ENCODE peak calls at places on chromosomes 7 and 10, in nine cellular contexts. Q is NB4, M is astrocyte of the spinal cord, Z is brain microvascular endothelial cell, N is stomach, G is left ventricle myocardium inferior, I is neuronal stem cell, B is choroid plexus epithelial cell, D is LNCaP clone FGC. K is an unnamed sample.

GRCh38 chr7:82164813-82165212 is 278.8 kb downstream of the CACNA2D1 start:
- DNase-seq in Q (no peak), M (peak), Z (peak), N (no peak), G (no peak), I (no peak), B (peak), D (no peak), K (peak)

GRCh38 chr7:23380961-23381360 is 81.8 kb downstream of the MALSU1 start:
- DNase-seq in Q (no peak), M (no peak), Z (no peak), N (no peak), G (no peak), I (no peak), B (peak), D (no peak), K (no peak)

GRCh38 chr10:35848412-35848811 is 206.3 kb upstream of the FZD8 start:
- DNase-seq in Q (no peak), M (no peak), Z (no peak), N (no peak), G (no peak), I (no peak), B (no peak), D (no peak), K (no peak)

GRCh38 chr10:6385683-6386082 is 183.0 kb downstream of the PFKFB3 start:
- DNase-seq in Q (no peak), M (no peak), Z (no peak), N (no peak), G (no peak), I (no peak), B (peak), D (no peak), K (peak)

GRCh38 chr7:67955061-67955460 is 958.4 kb downstream of the TYW1 start:
- DNase-seq in Q (no peak), M (no peak), Z (no peak), N (no peak), G (no peak), I (no peak), B (no peak), D (no peak), K (no peak)

GRCh38 chr10:87670591-87670990 is 10.9 kb downstream of the PAPSS2 start:
- DNase-seq in Q (no peak), M (peak), Z (no peak), N (no peak), G (no peak), I (no peak), B (peak), D (no peak), K (no peak)

GRCh38 chr7:101626758-101627157 is 2.3 kb downstream of the MYL10 start:
- DNase-seq in Q (no peak), M (no peak), Z (no peak), N (no peak), G (no peak), I (no peak), B (no peak), D (no peak), K (no peak)

GRCh38 chr10:63236113-63236935 is 103.2 kb downstream of the NRBF2 start:
- DNase-seq in Q (peak), M (peak), Z (peak), N (no peak), G (no peak), I (no peak), B (peak), D (peak), K (peak)

GRCh38 chr7:127887096-127887495 is 144.1 kb downstream of the LRRC4 start:
- DNase-seq in Q (no peak), M (no peak), Z (no peak), N (no peak), G (no peak), I (no peak), B (no peak), D (no peak), K (no peak)

GRCh38 chr10:132319853-132320669 is 11.9 kb upstream of the LRRC27 start:
- DNase-seq in Q (peak), M (peak), Z (peak), N (no peak), G (no peak), I (no peak), B (peak), D (no peak), K (peak)

GRCh38 chr7:23811540-23811939 is 101.5 kb downstream of the STK31 start:
- DNase-seq in Q (peak), M (no peak), Z (no peak), N (no peak), G (no peak), I (no peak), B (peak), D (no peak), K (no peak)

GRCh38 chr7:115747174-115747573 is 283.4 kb downstream of the TFEC start:
- DNase-seq in Q (no peak), M (peak), Z (no peak), N (no peak), G (no peak), I (no peak), B (peak), D (no peak), K (no peak)

DNA sequence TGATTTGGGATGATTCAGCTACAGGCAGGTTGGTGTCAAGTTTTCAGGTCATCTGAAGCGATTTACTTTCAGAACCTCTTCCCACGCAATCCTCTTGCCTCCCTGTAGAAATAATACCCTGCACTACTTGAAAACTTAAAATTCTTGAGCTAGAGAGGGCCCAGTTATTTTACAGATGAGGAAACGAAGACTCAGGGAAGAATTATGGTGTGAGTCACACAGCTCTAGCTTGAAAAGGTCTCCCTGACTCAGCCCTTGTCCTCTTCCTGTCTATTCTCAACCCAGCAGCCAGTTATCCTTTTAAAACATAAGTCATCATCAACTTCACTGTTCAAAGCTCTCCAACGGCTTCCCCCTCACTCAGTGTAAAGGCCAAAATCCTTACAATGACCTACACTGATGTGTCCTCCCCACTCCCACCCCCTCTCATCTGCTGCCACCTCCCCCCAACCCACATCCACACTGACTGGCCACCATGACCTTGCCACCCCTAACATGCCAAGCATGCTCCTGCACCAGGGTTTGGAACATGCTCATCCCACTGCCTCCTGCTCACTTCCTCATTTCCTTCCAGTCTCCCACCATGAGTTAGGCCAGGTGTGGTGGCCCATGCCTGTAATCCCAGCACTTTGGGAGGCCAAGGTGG is 3.4 kb downstream of the DNMBP start:
- DNase-seq in Q (peak), M (peak), Z (peak), N (no peak), G (no peak), I (no peak), B (peak), D (no peak), K (peak)
- H3K4me3 ChIP-seq in Q (no peak), M (peak), Z (peak), N (no peak), G (peak), I (no peak), B (peak), D (no peak), K (no peak)

DNA sequence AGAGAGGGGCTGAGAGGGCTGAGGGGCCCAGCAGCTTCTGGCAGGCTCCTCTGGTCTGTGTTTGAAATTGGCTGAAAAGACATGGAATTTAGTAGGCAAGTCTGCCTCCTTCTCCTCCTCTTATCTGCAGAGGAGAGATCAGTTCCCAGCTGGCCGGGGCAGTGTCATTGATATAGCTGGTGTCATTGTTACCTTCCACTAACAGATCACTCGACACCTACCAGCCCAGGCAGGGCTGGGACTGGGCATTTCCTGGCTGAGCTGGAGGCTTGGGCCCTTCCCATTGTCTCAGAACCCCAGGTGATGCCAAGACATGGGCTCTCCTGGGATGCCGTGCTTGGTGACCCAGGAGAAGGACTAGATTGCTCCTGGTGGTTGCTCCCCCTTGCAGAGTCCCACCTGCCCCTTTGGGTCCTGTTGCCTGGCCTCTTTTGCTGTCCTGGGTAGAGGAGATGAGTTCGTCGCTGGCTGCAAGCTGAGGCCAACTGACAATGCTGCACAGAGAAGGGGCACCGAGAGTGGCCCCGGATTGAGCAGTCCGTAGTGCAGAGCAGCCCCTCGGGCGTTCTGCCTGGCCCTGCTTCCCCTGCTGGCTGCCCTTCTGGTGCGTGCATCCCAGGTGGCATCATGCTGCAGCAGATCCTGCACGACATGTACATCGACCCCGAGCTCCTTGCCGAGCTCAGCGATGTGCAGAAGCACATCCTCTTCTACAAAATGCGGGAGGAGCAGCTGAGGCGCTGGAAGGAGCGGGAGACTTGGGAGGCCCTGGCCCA is at the start of gene SH2D4B:
- DNase-seq in Q (no peak), M (no peak), Z (no peak), N (no peak), G (no peak), I (no peak), B (no peak), D (no peak), K (no peak)
- H3K4me3 ChIP-seq in Q (peak), M (no peak), Z (no peak), N (no peak), G (no peak), I (no peak), B (no peak), D (no peak), K (no peak)

DNA sequence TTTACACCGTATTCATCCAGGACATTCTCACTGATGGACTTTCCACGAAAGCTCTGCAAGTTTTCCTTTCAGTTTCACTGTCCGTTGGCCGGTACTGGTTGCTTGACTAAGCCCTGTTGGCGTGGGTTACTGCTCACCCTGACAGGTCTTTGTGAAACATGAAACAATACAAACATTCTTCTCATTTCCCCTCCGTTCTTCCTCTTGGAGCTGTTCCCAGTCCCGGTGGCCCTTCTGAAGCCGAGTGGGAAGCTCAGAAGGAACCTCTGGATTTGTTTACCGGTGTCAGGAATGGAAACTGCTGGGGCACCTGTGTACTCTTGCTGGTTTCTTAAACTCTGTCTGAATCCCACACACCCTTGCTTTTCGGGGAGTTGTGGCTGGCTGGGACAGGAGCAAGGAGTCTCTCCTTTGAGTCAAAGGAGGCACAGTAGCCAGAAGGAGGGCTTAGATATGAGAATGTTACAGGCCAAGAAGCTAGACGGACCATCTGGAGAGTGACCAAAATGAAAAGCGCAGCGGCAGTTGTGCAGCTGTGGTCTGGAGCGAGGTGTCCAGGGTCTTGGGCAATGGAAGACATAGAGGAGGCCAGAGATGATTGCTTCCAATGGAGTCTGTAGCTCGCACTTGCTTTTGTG is 45.7 kb downstream of the LYZL2 start:
- DNase-seq in Q (peak), M (peak), Z (peak), N (peak), G (peak), I (no peak), B (peak), D (peak), K (peak)
- H3K4me3 ChIP-seq in Q (peak), M (peak), Z (peak), N (peak), G (peak), I (no peak), B (peak), D (peak), K (peak)

GRCh38 chr10:690227-691161 is 1.0 kb upstream of the DIP2C start:
- DNase-seq in Q (no peak), M (no peak), Z (no peak), N (no peak), G (no peak), I (no peak), B (no peak), D (no peak), K (no peak)
- H3K4me3 ChIP-seq in Q (no peak), M (peak), Z (peak), N (peak), G (peak), I (peak), B (peak), D (peak), K (peak)

GRCh38 chr10:24119919-24120318 is 89.0 kb upstream of the KIAA1217 start:
- DNase-seq in Q (no peak), M (no peak), Z (no peak), N (no peak), G (no peak), I (no peak), B (no peak), D (no peak), K (no peak)

GRCh38 chr10:24120651-24121050 is 88.3 kb upstream of the KIAA1217 start:
- DNase-seq in Q (no peak), M (no peak), Z (no peak), N (no peak), G (no peak), I (no peak), B (no peak), D (no peak), K (no peak)

GRCh38 chr10:24114561-24114960 is 94.4 kb upstream of the KIAA1217 start:
- DNase-seq in Q (no peak), M (no peak), Z (no peak), N (no peak), G (no peak), I (no peak), B (no peak), D (no peak), K (no peak)

GRCh38 chr10:24115403-24115802 is 93.5 kb upstream of the KIAA1217 start:
- DNase-seq in Q (no peak), M (no peak), Z (no peak), N (no peak), G (no peak), I (no peak), B (peak), D (no peak), K (no peak)

GRCh38 chr10:24118246-24118645 is 90.7 kb upstream of the KIAA1217 start:
- DNase-seq in Q (no peak), M (no peak), Z (peak), N (no peak), G (no peak), I (no peak), B (peak), D (no peak), K (no peak)
- H3K4me3 ChIP-seq in Q (no peak), M (no peak), Z (no peak), N (no peak), G (peak), I (no peak), B (peak), D (no peak), K (no peak)

GRCh38 chr10:11180228-11180627 is 162.6 kb downstream of the CELF2 start:
- DNase-seq in Q (peak), M (no peak), Z (no peak), N (peak), G (no peak), I (no peak), B (no peak), D (no peak), K (no peak)
- H3K4me3 ChIP-seq in Q (peak), M (no peak), Z (no peak), N (no peak), G (no peak), I (no peak), B (no peak), D (no peak), K (no peak)

GRCh38 chr7:87060288-87060537 is 759 bp upstream of the ELAPOR2 start:
- DNase-seq in Q (no peak), M (no peak), Z (no peak), N (no peak), G (no peak), I (no peak), B (no peak), D (no peak), K (no peak)
- H3K4me3 ChIP-seq in Q (peak), M (no peak), Z (no peak), N (peak), G (peak), I (no peak), B (no peak), D (no peak), K (no peak)

DNA sequence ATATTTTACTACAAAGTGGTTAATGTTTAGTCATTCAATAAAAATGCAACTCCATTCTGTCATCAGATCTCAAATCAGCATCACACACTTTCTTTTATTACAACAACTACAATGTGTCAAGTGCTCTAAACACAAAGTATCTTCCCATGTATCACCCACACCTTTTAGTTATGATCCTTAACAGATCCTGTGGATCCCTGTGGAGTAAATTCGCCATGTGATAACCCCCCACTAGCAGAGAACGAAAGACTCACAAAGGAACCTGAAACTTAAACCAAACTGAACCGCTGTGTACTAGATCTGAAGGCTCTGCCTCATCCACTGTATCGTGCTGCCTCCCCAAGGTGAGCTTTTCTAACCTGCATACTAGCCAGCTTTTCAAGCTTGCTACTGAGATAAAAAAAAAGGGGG is 1.8 kb downstream of the DPY19L1 start:
- DNase-seq in Q (peak), M (peak), Z (peak), N (no peak), G (no peak), I (no peak), B (peak), D (no peak), K (no peak)
- H3K4me3 ChIP-seq in Q (peak), M (peak), Z (peak), N (peak), G (peak), I (no peak), B (peak), D (no peak), K (peak)

GRCh38 chr10:97331304-97331703 is 3.2 kb downstream of the FRAT2 start:
- DNase-seq in Q (peak), M (no peak), Z (no peak), N (no peak), G (no peak), I (no peak), B (no peak), D (no peak), K (no peak)
- H3K4me3 ChIP-seq in Q (peak), M (no peak), Z (no peak), N (peak), G (peak), I (no peak), B (no peak), D (no peak), K (no peak)